ENCODE peak calls at places on chromosomes 16 and 17, in six cellular contexts. V is heart right ventricle, O is tibial nerve, B is Panc1, E is heart left ventricle, H is left ventricle myocardium inferior. S is an unnamed sample.

GRCh38 chr16:1945559-1946391 is 2.8 kb upstream of the MSRB1 start:
- DNase-seq in H (no peak), B (no peak), E (no peak), O (no peak), V (no peak), S (no peak)

GRCh38 chr17:67557921-67558320 is 159.8 kb upstream of the NOL11 start:
- DNase-seq in O (no peak), V (no peak), E (no peak), H (no peak), B (no peak), S (no peak)

GRCh38 chr17:74042744-74043486 is 160.6 kb upstream of the RPL38 start:
- DNase-seq in O (peak), B (peak), H (no peak), E (no peak), V (no peak), S (no peak)

GRCh38 chr17:40253565-40253964 is 34.1 kb upstream of the CDC6 start:
- DNase-seq in B (no peak), V (no peak), E (no peak), O (no peak), H (no peak), S (no peak)

GRCh38 chr17:64202683-64203430 is 60.2 kb downstream of the TEX2 start:
- DNase-seq in B (no peak), E (no peak), H (no peak), V (no peak), O (no peak), S (no peak)

GRCh38 chr16:51327001-51327400 is 175.9 kb upstream of the SALL1 start:
- DNase-seq in H (no peak), E (no peak), V (no peak), O (no peak), B (no peak), S (no peak)

GRCh38 chr16:75104836-75105235 is 11.7 kb downstream of the LDHD start:
- DNase-seq in B (no peak), H (no peak), E (no peak), O (no peak), V (no peak), S (no peak)

GRCh38 chr17:6241381-6241780 is 171.2 kb downstream of the WSCD1 start:
- DNase-seq in B (no peak), E (no peak), H (no peak), V (no peak), O (no peak), S (no peak)

GRCh38 chr17:49817993-49818392 is 29.5 kb downstream of the KAT7 start:
- DNase-seq in E (no peak), H (no peak), O (no peak), V (no peak), B (no peak), S (no peak)

GRCh38 chr17:606501-607243 is 108.0 kb downstream of the VPS53 start:
- DNase-seq in V (no peak), B (no peak), O (no peak), E (no peak), H (no peak), S (no peak)

GRCh38 chr16:35144212-35144932 is 1685.0 kb downstream of the TP53TG3F start:
- DNase-seq in B (no peak), H (no peak), O (no peak), E (no peak), V (no peak), S (no peak)

GRCh38 chr17:8015236-8015956 is 13.0 kb downstream of the GUCY2D start:
- DNase-seq in O (no peak), H (no peak), B (no peak), V (no peak), E (no peak), S (no peak)

GRCh38 chr17:73118876-73119485 is 26.5 kb upstream of the SLC39A11 start:
- DNase-seq in H (no peak), B (no peak), O (no peak), E (no peak), V (no peak), S (no peak)

GRCh38 chr17:33580215-33580614 is 287.1 kb upstream of the ASIC2 start:
- DNase-seq in O (no peak), V (no peak), H (no peak), B (no peak), E (no peak), S (no peak)

GRCh38 chr17:38981640-38982039 is 14.4 kb upstream of the FBXO47 start:
- DNase-seq in H (no peak), B (no peak), O (no peak), V (no peak), E (no peak), S (no peak)

GRCh38 chr17:58680038-58680369 is 11.8 kb downstream of the TEX14 start:
- DNase-seq in V (no peak), B (no peak), E (no peak), H (no peak), O (no peak), S (no peak)

GRCh38 chr17:40015005-40015997 is at the start of gene CSF3:
- DNase-seq in B (no peak), E (no peak), H (no peak), O (no peak), V (no peak), S (peak)

GRCh38 chr16:30096862-30097563 is 1.0 kb upstream of the YPEL3 start:
- DNase-seq in B (no peak), E (no peak), V (no peak), O (no peak), H (no peak), S (peak)

GRCh38 chr17:19977360-19978205 is at the start of gene AKAP10:
- DNase-seq in V (peak), O (peak), H (peak), B (no peak), E (peak), S (peak)

GRCh38 chr17:17724991-17725852 is 44.0 kb downstream of the RAI1 start:
- DNase-seq in O (no peak), B (no peak), V (peak), H (no peak), E (no peak), S (peak)

GRCh38 chr17:66855204-66855603 is 20.3 kb downstream of the CACNG5 start:
- DNase-seq in E (no peak), H (no peak), V (no peak), O (no peak), B (no peak), S (no peak)

GRCh38 chr16:56858375-56858774 is 6.6 kb upstream of the SLC12A3 start:
- DNase-seq in V (no peak), E (no peak), O (no peak), B (no peak), H (no peak), S (no peak)

GRCh38 chr17:4777969-4778760 is 6.5 kb downstream of the TM4SF5 start:
- DNase-seq in B (no peak), H (no peak), O (no peak), V (no peak), E (no peak), S (no peak)

GRCh38 chr16:56192971-56193936 is 2.0 kb downstream of the GNAO1 start:
- DNase-seq in O (no peak), V (no peak), B (no peak), H (no peak), E (no peak), S (peak)

GRCh38 chr17:15510361-15510760 is 42.9 kb upstream of the CDRT4 start:
- DNase-seq in V (no peak), O (no peak), H (no peak), E (no peak), B (peak), S (no peak)

GRCh38 chr17:57946798-57947358 is 8.3 kb downstream of the CUEDC1 start:
- DNase-seq in H (no peak), V (peak), B (no peak), E (peak), O (no peak), S (no peak)

GRCh38 chr16:85187447-85187846 is 75.2 kb upstream of the CIBAR2 start:
- DNase-seq in V (no peak), H (no peak), B (no peak), E (no peak), O (no peak), S (peak)

GRCh38 chr17:76492250-76492988 is 8.8 kb downstream of the RHBDF2 start:
- DNase-seq in V (no peak), H (no peak), E (no peak), O (no peak), B (no peak), S (no peak)

GRCh38 chr17:21215935-21216334 is 2.0 kb upstream of the TMEM11 start:
- DNase-seq in V (no peak), O (no peak), E (no peak), B (no peak), H (no peak), S (no peak)
- H3K4me3 ChIP-seq in V (no peak), O (no peak), E (no peak), B (no peak), H (no peak), S (no peak)

GRCh38 chr16:72990003-72990521 is 57.9 kb downstream of the ZFHX3 start:
- DNase-seq in E (peak), B (no peak), O (peak), V (peak), H (peak), S (peak)

GRCh38 chr16:72991211-72991610 is 56.7 kb downstream of the ZFHX3 start:
- DNase-seq in H (no peak), O (no peak), V (no peak), B (no peak), E (no peak), S (no peak)

GRCh38 chr16:72988568-72988967 is 59.4 kb downstream of the ZFHX3 start:
- DNase-seq in B (no peak), H (no peak), E (no peak), O (no peak), V (no peak), S (no peak)

GRCh38 chr16:72990571-72990970 is 57.4 kb downstream of the ZFHX3 start:
- DNase-seq in E (no peak), B (no peak), H (no peak), O (no peak), V (no peak), S (no peak)

DNA sequence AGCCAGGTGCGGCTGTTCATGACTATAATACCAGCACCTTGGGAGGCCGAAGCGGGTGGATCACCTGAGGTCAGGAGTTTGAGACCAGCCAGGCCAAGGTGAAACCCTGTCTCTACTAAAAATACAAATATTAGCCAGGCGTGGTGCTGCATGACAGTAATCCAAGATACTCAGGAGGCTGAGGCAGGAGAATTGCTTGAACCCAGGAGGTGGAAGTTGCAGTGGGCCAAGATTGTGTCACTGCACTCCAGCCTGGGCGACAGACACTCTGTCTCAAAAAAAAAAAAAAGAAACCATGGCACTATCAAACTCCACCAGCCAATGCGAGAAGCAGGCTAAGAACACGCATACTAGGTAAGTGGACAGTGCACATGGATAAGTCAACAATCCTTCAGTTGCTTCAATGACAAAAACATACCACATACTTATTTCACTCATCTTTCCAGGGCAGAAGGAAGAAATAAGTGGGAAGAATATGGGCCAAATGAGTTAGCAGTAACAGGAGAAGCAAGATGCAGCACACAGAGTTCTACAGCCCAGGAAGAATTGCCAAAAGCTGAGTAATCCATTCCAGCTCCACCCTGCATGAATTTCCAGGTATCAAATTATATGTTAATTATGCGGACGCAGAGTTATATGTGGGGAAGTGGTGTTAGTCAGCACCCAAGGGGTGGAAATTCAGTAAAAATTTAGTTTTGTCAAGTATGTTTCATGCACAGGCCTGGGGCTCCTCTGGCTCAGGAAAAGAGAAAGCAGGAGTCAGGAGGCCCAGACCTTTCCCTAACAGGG is 58.5 kb downstream of the ZFHX3 start:
- DNase-seq in E (no peak), H (no peak), O (peak), V (no peak), B (no peak), S (no peak)
- H3K4me3 ChIP-seq in E (peak), H (peak), O (no peak), V (no peak), B (peak), S (no peak)

GRCh38 chr16:25265968-25266367 is 8.3 kb upstream of the ZKSCAN2 start:
- DNase-seq in B (no peak), V (no peak), H (no peak), O (no peak), E (no peak), S (no peak)

GRCh38 chr16:25260416-25260815 is 2.8 kb upstream of the ZKSCAN2 start:
- DNase-seq in E (no peak), O (no peak), H (no peak), V (no peak), B (no peak), S (no peak)

GRCh38 chr16:25269879-25270278 is 12.2 kb upstream of the ZKSCAN2 start:
- DNase-seq in V (no peak), E (no peak), H (no peak), B (no peak), O (no peak), S (no peak)

GRCh38 chr16:25258856-25259179 is 1.2 kb upstream of the ZKSCAN2 start:
- DNase-seq in O (no peak), V (no peak), H (no peak), B (no peak), E (no peak), S (no peak)

GRCh38 chr16:25264599-25264998 is 7.0 kb upstream of the ZKSCAN2 start:
- DNase-seq in H (no peak), E (no peak), B (no peak), V (no peak), O (no peak), S (no peak)
- H3K4me3 ChIP-seq in H (no peak), E (no peak), B (no peak), V (no peak), O (no peak), S (no peak)

GRCh38 chr16:83310816-83311215 is 497.0 kb upstream of the HSBP1 start:
- DNase-seq in H (no peak), O (no peak), E (no peak), V (no peak), B (no peak), S (no peak)

GRCh38 chr16:83305092-83305491 is 502.7 kb upstream of the HSBP1 start:
- DNase-seq in V (no peak), O (no peak), H (no peak), B (no peak), E (no peak), S (no peak)

GRCh38 chr16:83312015-83312734 is 495.6 kb upstream of the HSBP1 start:
- DNase-seq in H (no peak), E (no peak), O (no peak), V (no peak), B (no peak), S (no peak)

GRCh38 chr16:83308414-83308813 is 499.4 kb upstream of the HSBP1 start:
- DNase-seq in E (no peak), H (no peak), B (no peak), V (no peak), O (no peak), S (no peak)

DNA sequence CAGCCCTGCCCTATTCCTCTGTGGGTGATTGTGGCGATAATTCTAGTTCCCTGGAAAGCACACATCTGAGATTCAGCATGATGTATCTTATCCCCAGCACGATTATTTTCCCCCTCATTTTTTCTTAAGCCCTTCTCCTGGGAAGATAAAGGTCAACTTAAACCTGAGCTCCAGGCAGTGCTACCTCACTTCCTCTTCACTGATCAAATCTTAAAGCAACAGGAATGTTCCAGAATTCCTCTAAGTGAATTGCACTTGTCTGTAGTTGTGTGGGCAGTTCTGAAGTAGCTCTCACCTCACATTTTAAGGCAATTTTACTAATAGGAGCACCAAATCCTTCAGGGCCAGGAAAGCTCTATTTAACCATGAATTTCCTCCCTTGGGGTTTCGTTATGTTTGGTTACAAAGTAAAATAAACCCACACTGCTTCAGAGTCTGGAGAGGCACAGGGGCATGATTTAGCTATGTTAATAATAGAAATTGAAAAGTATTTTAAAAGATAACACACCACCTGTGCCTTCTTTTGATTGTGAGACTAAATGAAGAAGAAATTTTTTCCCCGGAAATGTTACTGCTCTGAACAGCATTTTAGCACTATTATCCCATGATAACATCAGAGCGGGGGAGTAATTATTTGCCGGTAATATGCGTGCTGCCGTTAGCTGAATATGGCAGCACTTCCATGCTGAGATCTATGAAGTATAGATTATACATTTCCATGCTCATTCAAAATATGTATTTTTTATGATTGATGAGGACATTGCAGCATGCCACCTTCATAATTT is 500.4 kb upstream of the HSBP1 start:
- DNase-seq in O (no peak), V (no peak), B (no peak), E (no peak), H (no peak), S (no peak)
- H3K4me3 ChIP-seq in O (no peak), V (no peak), B (no peak), E (no peak), H (no peak), S (no peak)

GRCh38 chr17:37744633-37744927 is 279 bp downstream of the HNF1B start:
- DNase-seq in E (no peak), V (no peak), H (no peak), B (no peak), O (no peak), S (no peak)
- H3K4me3 ChIP-seq in E (no peak), V (no peak), H (peak), B (no peak), O (no peak), S (no peak)

GRCh38 chr17:78343099-78343432 is 16.8 kb downstream of the SOCS3 start:
- DNase-seq in V (peak), H (peak), O (peak), E (peak), B (no peak), S (peak)

GRCh38 chr17:78343433-78344201 is 16.3 kb downstream of the SOCS3 start:
- DNase-seq in H (no peak), E (no peak), O (no peak), B (no peak), V (no peak), S (no peak)

GRCh38 chr17:78340183-78340955 is 19.5 kb downstream of the SOCS3 start:
- DNase-seq in O (no peak), E (no peak), H (no peak), B (no peak), V (no peak), S (peak)

GRCh38 chr17:78342438-78343098 is 17.3 kb downstream of the SOCS3 start:
- DNase-seq in E (peak), V (peak), O (peak), B (no peak), H (peak), S (peak)

GRCh38 chr17:78341559-78342437 is 18.1 kb downstream of the SOCS3 start:
- DNase-seq in B (no peak), O (no peak), V (peak), H (peak), E (peak), S (peak)
- H3K4me3 ChIP-seq in B (peak), O (peak), V (peak), H (peak), E (peak), S (peak)

GRCh38 chr16:4987580-4988374 is 29.6 kb downstream of the SEC14L5 start:
- DNase-seq in V (no peak), B (no peak), O (no peak), H (no peak), E (no peak), S (no peak)
- H3K4me3 ChIP-seq in V (no peak), B (peak), O (no peak), H (peak), E (no peak), S (no peak)

GRCh38 chr16:88974641-88975215 is 2.3 kb downstream of the CBFA2T3 start:
- DNase-seq in B (no peak), V (no peak), H (no peak), O (no peak), E (no peak), S (peak)

GRCh38 chr16:88973007-88973410 is 4.0 kb downstream of the CBFA2T3 start:
- DNase-seq in V (no peak), B (no peak), E (no peak), O (no peak), H (no peak), S (peak)

GRCh38 chr16:88972349-88972748 is 4.7 kb downstream of the CBFA2T3 start:
- DNase-seq in E (no peak), H (no peak), O (no peak), B (no peak), V (no peak), S (peak)

GRCh38 chr16:88974080-88974479 is 2.9 kb downstream of the CBFA2T3 start:
- DNase-seq in O (no peak), E (no peak), V (no peak), H (no peak), B (no peak), S (peak)

GRCh38 chr16:88973415-88974050 is 3.5 kb downstream of the CBFA2T3 start:
- DNase-seq in O (no peak), H (no peak), V (no peak), E (no peak), B (no peak), S (peak)
- H3K4me3 ChIP-seq in O (no peak), H (no peak), V (no peak), E (no peak), B (no peak), S (no peak)

DNA sequence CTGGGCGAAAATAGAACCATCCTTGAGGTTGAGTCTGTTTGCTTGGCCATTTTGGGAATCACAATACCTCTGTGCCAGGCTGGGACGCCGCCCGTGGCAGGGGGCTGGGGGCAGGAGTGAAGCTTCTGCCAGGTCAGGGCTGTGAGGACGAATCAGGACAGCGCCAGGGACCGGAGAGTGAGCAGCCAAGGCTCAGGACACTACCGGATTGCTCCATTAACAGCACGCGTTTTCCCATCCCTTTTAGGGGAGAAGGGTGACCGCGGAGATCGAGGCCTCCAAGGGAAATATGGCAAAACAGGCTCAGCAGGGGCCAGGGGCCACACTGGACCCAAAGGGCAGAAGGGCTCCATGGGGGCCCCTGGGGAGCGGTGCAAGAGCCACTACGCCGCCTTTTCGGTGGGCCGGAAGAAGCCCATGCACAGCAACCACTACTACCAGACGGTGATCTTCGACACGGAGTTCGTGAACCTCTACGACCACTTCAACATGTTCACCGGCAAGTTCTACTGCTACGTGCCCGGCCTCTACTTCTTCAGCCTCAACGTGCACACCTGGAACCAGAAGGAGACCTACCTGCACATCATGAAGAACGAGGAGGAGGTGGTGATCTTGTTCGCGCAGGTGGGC is 23.4 kb downstream of the C1QTNF1 start:
- DNase-seq in H (no peak), O (no peak), B (no peak), E (no peak), V (no peak), S (peak)
- H3K4me3 ChIP-seq in H (peak), O (no peak), B (no peak), E (peak), V (peak), S (no peak)